ENCODE peak calls at places on chromosomes 2 and 18, in four cellular contexts. One of them, this sample, is unnamed.

GRCh38 chr2:8543412-8544167 is 138.3 kb upstream of the ID2 start:
- DNase-seq in PC-3: peak
- DNase-seq in neural progenitor cell: no peak
- DNase-seq in MM.1S: peak
- DNase-seq in this sample: no peak

GRCh38 chr2:54303631-54304030 is 47.6 kb upstream of the TSPYL6 start:
- DNase-seq in PC-3: no peak
- DNase-seq in neural progenitor cell: no peak
- DNase-seq in MM.1S: no peak
- DNase-seq in this sample: no peak

GRCh38 chr2:96693286-96694200 is 46.3 kb downstream of the LMAN2L start:
- DNase-seq in PC-3: no peak
- DNase-seq in neural progenitor cell: no peak
- DNase-seq in MM.1S: no peak
- DNase-seq in this sample: no peak

GRCh38 chr18:5982332-5982731 is 87.0 kb upstream of the TMEM200C start:
- DNase-seq in PC-3: no peak
- DNase-seq in neural progenitor cell: no peak
- DNase-seq in MM.1S: peak
- DNase-seq in this sample: no peak

GRCh38 chr2:66370824-66371223 is 64.1 kb upstream of the MEIS1 start:
- DNase-seq in PC-3: peak
- DNase-seq in neural progenitor cell: no peak
- DNase-seq in MM.1S: no peak
- DNase-seq in this sample: no peak

GRCh38 chr2:108270768-108271506 is 17.8 kb upstream of the SULT1C2 start:
- DNase-seq in PC-3: no peak
- DNase-seq in neural progenitor cell: no peak
- DNase-seq in MM.1S: no peak
- DNase-seq in this sample: no peak

GRCh38 chr2:241724259-241724974 is 10.0 kb upstream of the D2HGDH start:
- DNase-seq in PC-3: peak
- DNase-seq in neural progenitor cell: no peak
- DNase-seq in MM.1S: no peak
- DNase-seq in this sample: no peak

GRCh38 chr2:9240745-9241144 is 34.1 kb downstream of the ASAP2 start:
- DNase-seq in PC-3: peak
- DNase-seq in neural progenitor cell: no peak
- DNase-seq in MM.1S: no peak
- DNase-seq in this sample: no peak

GRCh38 chr2:79855264-79856006 is 342.6 kb downstream of the CTNNA2 start:
- DNase-seq in PC-3: no peak
- DNase-seq in neural progenitor cell: peak
- DNase-seq in MM.1S: no peak
- DNase-seq in this sample: no peak

GRCh38 chr2:48448274-48449061 is 81.5 kb upstream of the STON1 start:
- DNase-seq in PC-3: peak
- DNase-seq in neural progenitor cell: no peak
- DNase-seq in MM.1S: peak
- DNase-seq in this sample: peak

GRCh38 chr2:168118733-168119518 is 128.5 kb downstream of the STK39 start:
- DNase-seq in PC-3: peak
- DNase-seq in neural progenitor cell: peak
- DNase-seq in MM.1S: peak
- DNase-seq in this sample: peak

GRCh38 chr2:77512521-77512920 is 9.7 kb downstream of the LRRTM4 start:
- DNase-seq in PC-3: peak
- DNase-seq in neural progenitor cell: no peak
- DNase-seq in MM.1S: no peak
- DNase-seq in this sample: peak

GRCh38 chr18:35039633-35040032 is 1.6 kb upstream of the MAPRE2 start:
- DNase-seq in PC-3: peak
- DNase-seq in neural progenitor cell: no peak
- DNase-seq in MM.1S: no peak
- DNase-seq in this sample: no peak

GRCh38 chr2:128451636-128452411 is 133.2 kb upstream of the HS6ST1 start:
- DNase-seq in PC-3: no peak
- DNase-seq in neural progenitor cell: peak
- DNase-seq in MM.1S: no peak
- DNase-seq in this sample: no peak

GRCh38 chr2:86704482-86704971 is 15.6 kb upstream of the RMND5A start:
- DNase-seq in PC-3: peak
- DNase-seq in neural progenitor cell: no peak
- DNase-seq in MM.1S: no peak
- DNase-seq in this sample: no peak

GRCh38 chr2:173555833-173556232 is 201.2 kb downstream of the CDCA7 start:
- DNase-seq in PC-3: no peak
- DNase-seq in neural progenitor cell: no peak
- DNase-seq in MM.1S: peak
- DNase-seq in this sample: no peak

GRCh38 chr2:135490381-135490780 is 40.6 kb downstream of the ZRANB3 start:
- DNase-seq in PC-3: no peak
- DNase-seq in neural progenitor cell: no peak
- DNase-seq in MM.1S: no peak
- DNase-seq in this sample: no peak

GRCh38 chr2:202813387-202813786 is 58.2 kb downstream of the ICA1L start:
- DNase-seq in PC-3: no peak
- DNase-seq in neural progenitor cell: no peak
- DNase-seq in MM.1S: no peak
- DNase-seq in this sample: no peak

GRCh38 chr2:202815548-202816420 is 55.8 kb downstream of the ICA1L start:
- DNase-seq in PC-3: no peak
- DNase-seq in neural progenitor cell: no peak
- DNase-seq in MM.1S: no peak
- DNase-seq in this sample: no peak

GRCh38 chr2:202818321-202818720 is 53.2 kb downstream of the ICA1L start:
- DNase-seq in PC-3: no peak
- DNase-seq in neural progenitor cell: no peak
- DNase-seq in MM.1S: no peak
- DNase-seq in this sample: no peak

GRCh38 chr2:202817771-202818170 is 53.8 kb downstream of the ICA1L start:
- DNase-seq in PC-3: peak
- DNase-seq in neural progenitor cell: no peak
- DNase-seq in MM.1S: no peak
- DNase-seq in this sample: no peak

DNA sequence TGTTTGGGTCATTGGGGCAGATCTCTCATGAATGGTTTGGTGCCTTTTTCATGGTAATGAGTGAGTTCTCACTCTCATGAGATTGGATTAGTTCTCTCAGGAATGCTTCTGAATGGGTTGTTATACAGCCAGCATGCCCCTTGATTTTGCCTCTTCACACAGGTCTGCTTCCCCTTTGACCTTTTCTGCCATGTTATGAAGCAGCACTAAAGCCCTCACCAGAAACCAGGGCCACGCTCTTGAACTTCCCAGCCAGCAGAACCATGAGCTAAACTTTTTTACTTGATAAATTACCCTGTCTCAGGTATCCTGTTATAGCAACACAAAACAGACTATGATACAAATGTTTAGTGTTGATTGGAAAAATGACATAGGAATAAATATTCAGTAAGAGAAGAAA is 57.3 kb downstream of the ICA1L start:
- DNase-seq in PC-3: no peak
- DNase-seq in neural progenitor cell: no peak
- DNase-seq in MM.1S: no peak
- DNase-seq in this sample: no peak
- TF ChIP-seq EZH2 in PC-3: no peak
- TF ChIP-seq EZH2 in neural progenitor cell: no peak
- TF ChIP-seq EZH2 in MM.1S: no peak
- TF ChIP-seq EZH2 in this sample: no peak

DNA sequence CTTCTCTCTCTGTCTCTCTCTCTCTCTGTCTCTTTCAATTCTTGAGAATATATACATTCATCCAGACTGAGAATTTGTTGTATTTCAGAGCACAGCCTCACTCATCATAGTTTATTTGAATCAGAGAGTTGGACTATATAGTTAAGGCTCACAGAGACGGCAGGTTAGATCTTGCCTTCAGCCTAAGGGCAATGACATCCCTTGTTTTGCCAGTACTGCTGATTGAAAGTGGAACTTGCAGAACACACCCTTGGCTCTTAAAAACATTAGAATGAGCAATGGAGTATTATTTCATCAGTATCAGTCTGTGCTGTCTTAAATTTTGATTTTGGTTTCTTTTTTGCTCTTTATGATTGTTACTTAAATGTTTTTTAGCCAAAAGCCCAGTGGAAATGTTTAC is 62.0 kb upstream of the DSG1 start:
- DNase-seq in PC-3: no peak
- DNase-seq in neural progenitor cell: no peak
- DNase-seq in MM.1S: no peak
- DNase-seq in this sample: no peak
- H3K27ac ChIP-seq in PC-3: no peak
- H3K27ac ChIP-seq in neural progenitor cell: no peak
- H3K27ac ChIP-seq in MM.1S: no peak
- H3K27ac ChIP-seq in this sample: no peak

GRCh38 chr2:190149942-190150341 is 87.4 kb upstream of the MSTN start:
- DNase-seq in PC-3: no peak
- DNase-seq in neural progenitor cell: no peak
- DNase-seq in MM.1S: no peak
- DNase-seq in this sample: no peak

DNA sequence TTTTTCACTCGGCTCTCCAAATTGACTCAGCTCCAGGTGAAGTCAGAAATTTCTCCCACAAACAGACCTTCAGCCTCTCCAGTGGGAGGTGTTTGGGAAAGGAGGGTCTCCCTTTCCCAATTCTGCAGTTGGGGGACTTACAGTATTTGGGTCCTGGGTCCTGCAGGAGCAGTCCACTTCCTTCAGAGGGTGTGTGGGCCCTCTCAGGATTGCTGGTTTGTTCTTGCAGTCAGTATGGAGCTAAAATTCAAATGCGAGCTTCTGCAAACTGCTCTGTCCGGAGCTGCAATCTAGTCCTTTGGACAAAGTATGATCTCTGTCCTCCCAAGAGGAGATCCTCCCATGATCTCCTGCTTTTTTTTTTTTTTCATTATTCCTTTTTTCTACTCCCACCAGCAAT is 87.9 kb upstream of the MSTN start:
- DNase-seq in PC-3: no peak
- DNase-seq in neural progenitor cell: no peak
- DNase-seq in MM.1S: no peak
- DNase-seq in this sample: no peak
- H3K9ac ChIP-seq in PC-3: no peak
- H3K9ac ChIP-seq in neural progenitor cell: no peak
- H3K9ac ChIP-seq in MM.1S: no peak
- H3K9ac ChIP-seq in this sample: no peak

DNA sequence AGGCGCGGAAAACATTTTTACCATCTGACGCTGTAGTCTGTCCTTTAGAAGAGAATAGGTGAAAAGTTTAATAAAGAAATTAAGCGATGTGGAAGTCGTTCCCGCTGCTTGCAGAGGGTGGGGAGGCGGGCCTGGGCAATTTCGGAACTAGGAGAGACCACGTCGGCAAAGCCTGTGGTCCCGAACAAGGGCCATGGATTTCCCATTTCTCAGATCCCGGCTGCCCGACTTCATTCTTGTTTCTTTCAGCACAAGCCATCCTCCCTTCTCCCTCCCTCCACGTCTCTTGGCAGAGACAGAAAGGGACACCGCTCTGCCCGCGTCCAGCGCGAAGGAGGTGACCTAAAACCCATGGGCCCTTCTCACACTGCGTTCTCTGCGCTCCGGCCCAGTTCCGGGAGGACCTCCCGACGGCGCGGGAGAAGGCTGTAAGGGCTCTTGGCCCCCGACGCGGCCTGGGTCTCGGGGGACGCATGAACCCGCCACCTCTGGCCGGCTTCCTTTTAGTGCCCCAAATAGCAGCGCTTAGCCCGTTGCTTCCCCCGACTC is 2.2 kb upstream of the BCL2L11 start:
- DNase-seq in PC-3: no peak
- DNase-seq in neural progenitor cell: peak
- DNase-seq in MM.1S: no peak
- DNase-seq in this sample: no peak
- TF ChIP-seq EZH2 in PC-3: no peak
- TF ChIP-seq EZH2 in neural progenitor cell: no peak
- TF ChIP-seq EZH2 in MM.1S: no peak
- TF ChIP-seq EZH2 in this sample: no peak

DNA sequence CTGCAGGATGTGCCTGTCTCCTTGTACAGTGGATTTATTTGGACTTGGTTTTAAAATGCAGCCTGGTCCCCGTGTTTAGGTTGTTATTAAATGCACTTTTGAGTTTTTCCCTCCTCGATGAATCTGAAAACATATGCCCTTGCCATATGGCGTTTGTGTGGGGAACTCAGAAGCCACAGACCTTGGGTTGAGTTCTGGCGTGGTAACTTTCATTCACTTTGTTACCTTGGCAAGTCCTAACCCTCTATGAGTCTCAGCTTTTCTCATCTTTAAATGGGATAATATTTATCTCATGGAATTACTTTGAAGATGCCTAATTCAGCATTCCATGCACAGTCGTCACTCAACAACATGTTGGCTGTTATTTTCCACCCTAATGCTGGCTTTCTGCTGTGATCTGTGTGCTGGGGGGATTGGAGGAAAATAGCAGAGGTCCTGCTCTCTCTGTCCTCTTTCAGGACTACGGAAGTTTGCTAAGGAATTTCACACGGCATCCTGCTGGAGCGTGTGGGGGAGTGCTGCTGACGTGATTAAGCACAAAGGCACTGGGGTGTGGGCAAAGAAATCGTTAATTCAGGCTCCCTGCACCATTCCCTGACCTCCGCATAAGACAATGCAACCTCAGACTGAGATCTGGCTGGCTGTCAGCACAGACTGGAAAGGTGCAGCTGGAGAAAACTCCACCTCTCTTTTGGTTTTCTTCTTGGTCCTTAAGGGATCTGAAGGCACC is 61.7 kb downstream of the LDLRAD4 start:
- DNase-seq in PC-3: no peak
- DNase-seq in neural progenitor cell: peak
- DNase-seq in MM.1S: no peak
- DNase-seq in this sample: no peak
- H3K27ac ChIP-seq in PC-3: no peak
- H3K27ac ChIP-seq in neural progenitor cell: peak
- H3K27ac ChIP-seq in MM.1S: no peak
- H3K27ac ChIP-seq in this sample: no peak

GRCh38 chr18:657998-658946 is 819 bp downstream of the TYMS start:
- DNase-seq in PC-3: peak
- DNase-seq in neural progenitor cell: peak
- DNase-seq in MM.1S: peak
- DNase-seq in this sample: no peak

GRCh38 chr18:657311-657997 is at the start of gene TYMS:
- DNase-seq in PC-3: peak
- DNase-seq in neural progenitor cell: peak
- DNase-seq in MM.1S: peak
- DNase-seq in this sample: no peak

GRCh38 chr18:659597-659996 is 2.1 kb downstream of the TYMS start:
- DNase-seq in PC-3: no peak
- DNase-seq in neural progenitor cell: no peak
- DNase-seq in MM.1S: no peak
- DNase-seq in this sample: no peak

GRCh38 chr18:662197-662596 is 4.7 kb downstream of the TYMS start:
- DNase-seq in PC-3: no peak
- DNase-seq in neural progenitor cell: no peak
- DNase-seq in MM.1S: no peak
- DNase-seq in this sample: no peak

GRCh38 chr18:658947-659533 is 1.6 kb downstream of the TYMS start:
- DNase-seq in PC-3: no peak
- DNase-seq in neural progenitor cell: no peak
- DNase-seq in MM.1S: peak
- DNase-seq in this sample: no peak
- H3K9ac ChIP-seq in PC-3: peak
- H3K9ac ChIP-seq in neural progenitor cell: no peak
- H3K9ac ChIP-seq in MM.1S: peak
- H3K9ac ChIP-seq in this sample: peak

This sample was measured in SK-N-MC.